ENCODE peak calls at places on chromosomes 13 and 19, in seven cellular contexts. E is mammary epithelial cell, I is neuronal stem cell, H is SJCRH30, A is left ventricle myocardium inferior, S is upper lobe of left lung, Q is GM23248. K is an unnamed sample. For H3K9me3, the result is how much of the 10 kb centered on the place peaks cover.

GRCh38 chr13:41492432-41493267 is 35.3 kb downstream of the RGCC start:
- DNase-seq in Q (no peak), I (no peak), S (no peak), E (no peak), H (no peak), A (no peak), K (no peak)

GRCh38 chr13:108214511-108215383 is 589 bp downstream of the LIG4 start:
- DNase-seq in A (no peak), E (peak), Q (peak), H (no peak), S (peak), I (no peak), K (no peak)

GRCh38 chr13:22839554-22840286 is 341.1 kb upstream of the SGCG start:
- DNase-seq in A (no peak), I (no peak), Q (no peak), E (no peak), H (no peak), S (no peak), K (no peak)

GRCh38 chr19:5052515-5052914 is 83.6 kb downstream of the KDM4B start:
- DNase-seq in S (peak), Q (peak), E (no peak), H (no peak), A (no peak), I (no peak), K (no peak)

GRCh38 chr19:47305309-47305751 is 4.3 kb upstream of the C5AR1 start:
- DNase-seq in A (peak), H (peak), S (no peak), Q (peak), I (peak), E (peak), K (no peak)

GRCh38 chr13:40986328-40986856 is 32.7 kb downstream of the ELF1 start:
- DNase-seq in H (peak), A (no peak), S (no peak), Q (peak), I (no peak), E (no peak), K (no peak)

GRCh38 chr13:28529836-28530235 is 34.9 kb upstream of the FLT1 start:
- DNase-seq in E (no peak), S (no peak), I (no peak), H (no peak), Q (peak), A (no peak), K (no peak)

GRCh38 chr19:53432088-53432661 is 391 bp downstream of the ZNF761 start:
- DNase-seq in E (peak), A (peak), I (peak), S (peak), Q (peak), H (peak), K (no peak)

GRCh38 chr19:39154626-39155100 is 29.1 kb downstream of the PAK4 start:
- DNase-seq in S (no peak), Q (no peak), A (no peak), I (no peak), E (peak), H (no peak), K (peak)

GRCh38 chr19:3184847-3185481 is 766 bp upstream of the NCLN start:
- DNase-seq in E (no peak), H (peak), I (no peak), Q (peak), S (no peak), A (peak), K (no peak)

GRCh38 chr13:99374169-99374991 is 67.2 kb upstream of the GPR183 start:
- DNase-seq in Q (no peak), H (no peak), A (no peak), E (no peak), I (no peak), S (no peak), K (no peak)

GRCh38 chr13:95677564-95678386 is 836 bp downstream of the DNAJC3 start:
- DNase-seq in Q (peak), I (peak), A (no peak), S (no peak), E (peak), H (peak), K (peak)

DNA sequence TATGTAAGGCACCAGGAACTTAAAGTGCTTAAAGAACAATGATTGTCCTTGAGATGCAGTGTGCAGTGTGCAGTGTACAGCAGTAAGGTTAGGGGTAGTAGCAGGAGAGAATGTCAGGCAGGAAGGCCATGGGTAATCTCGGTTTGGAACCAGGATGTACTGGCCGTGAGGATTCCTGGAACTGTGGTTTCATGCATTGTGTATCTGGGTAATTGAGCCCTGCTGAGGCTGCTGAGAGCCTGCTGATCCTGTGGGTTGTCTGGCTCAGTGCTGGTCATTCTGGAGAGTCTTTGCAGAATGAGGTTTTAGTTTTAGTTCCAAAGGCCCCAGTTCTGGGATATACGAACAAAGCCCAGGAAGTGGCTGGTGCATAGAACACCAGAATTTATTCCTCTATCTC is 71.0 kb downstream of the ZNF568 start:
- DNase-seq in H (peak), S (no peak), A (no peak), Q (no peak), E (no peak), I (no peak), K (no peak)
- H3K9me3 ChIP-seq in H (under half), S (under half), A (under half), Q (under half), E (under half), I (under half), K (under half)

GRCh38 chr19:49696115-49696514 is 5.2 kb downstream of the CPT1C start:
- DNase-seq in I (no peak), E (no peak), H (no peak), S (no peak), Q (no peak), A (no peak), K (no peak)
- H3K9me3 ChIP-seq in I (under half), E (under half), H (under half), S (under half), Q (under half), A (under half), K (under half)

GRCh38 chr19:9061879-9062278 is 25.0 kb upstream of the OR1M1 start:
- DNase-seq in H (no peak), Q (no peak), I (no peak), S (no peak), E (no peak), A (no peak), K (no peak)
- H3K9me3 ChIP-seq in H (under half), Q (under half), I (under half), S (under half), E (under half), A (under half), K (under half)

DNA sequence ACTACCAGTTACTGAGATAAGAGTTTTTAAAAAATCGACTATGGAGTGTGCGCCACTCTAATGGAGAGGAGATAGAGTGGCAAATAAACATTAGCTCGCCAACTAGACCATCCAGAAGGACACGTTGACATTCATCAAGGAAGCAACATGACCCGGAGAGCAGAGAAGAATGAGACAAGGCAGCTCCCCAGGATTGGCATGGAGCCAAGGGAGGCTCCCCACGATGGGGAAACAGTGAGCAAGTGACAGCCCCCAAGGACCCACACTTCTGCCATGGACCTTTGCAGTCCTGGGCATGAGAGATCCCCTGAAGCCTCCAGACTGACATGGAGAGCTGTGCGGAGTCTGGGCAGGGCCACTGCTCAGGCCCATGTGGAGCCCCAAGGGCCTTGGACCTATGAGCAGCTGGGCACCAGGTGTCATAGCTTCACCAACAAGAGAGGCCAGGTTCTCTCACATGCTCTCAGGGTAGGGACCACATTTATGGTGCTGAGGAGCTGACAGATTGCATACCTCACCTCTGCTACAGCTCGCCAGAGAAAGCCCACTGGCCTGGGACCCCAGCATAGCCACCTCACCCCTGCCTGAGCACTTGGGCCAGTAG is 6.7 kb downstream of the SIGLEC6 start:
- DNase-seq in H (peak), I (no peak), A (no peak), S (no peak), E (no peak), Q (no peak), K (no peak)
- H3K9me3 ChIP-seq in H (under half), I (under half), A (under half), S (under half), E (under half), Q (under half), K (under half)

GRCh38 chr19:44345969-44346368 is 10.5 kb downstream of the ZNF112 start:
- DNase-seq in A (no peak), I (no peak), Q (no peak), H (no peak), S (no peak), E (no peak), K (no peak)

GRCh38 chr19:44344255-44344654 is 12.2 kb downstream of the ZNF112 start:
- DNase-seq in I (no peak), E (no peak), A (no peak), S (no peak), Q (no peak), H (no peak), K (no peak)

GRCh38 chr19:44341794-44342193 is 14.7 kb downstream of the ZNF112 start:
- DNase-seq in I (no peak), A (no peak), Q (no peak), H (no peak), S (no peak), E (no peak), K (no peak)

DNA sequence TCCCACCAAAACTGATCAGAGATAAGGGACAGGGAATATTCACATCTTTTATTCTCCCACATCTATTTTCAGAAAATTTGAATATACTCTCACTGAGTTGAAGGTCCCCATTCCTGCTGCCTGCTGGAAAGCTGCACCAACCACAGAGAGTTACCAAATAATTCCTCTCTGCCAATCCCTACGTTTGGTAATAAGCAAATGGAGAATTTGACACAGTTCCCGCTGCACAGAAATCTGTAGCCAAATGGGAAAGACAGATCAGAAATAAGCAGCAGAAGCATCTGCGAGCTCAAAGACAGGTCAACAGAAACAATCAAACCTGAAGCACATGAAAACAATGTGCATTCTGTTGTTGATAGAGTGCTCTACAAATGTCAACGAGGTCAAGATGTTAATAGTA is 9.9 kb downstream of the ZNF112 start:
- DNase-seq in E (no peak), Q (no peak), S (no peak), I (no peak), H (no peak), A (no peak), K (no peak)
- H3K9me3 ChIP-seq in E (under half), Q (under half), S (half or more), I (under half), H (under half), A (half or more), K (half or more)

DNA sequence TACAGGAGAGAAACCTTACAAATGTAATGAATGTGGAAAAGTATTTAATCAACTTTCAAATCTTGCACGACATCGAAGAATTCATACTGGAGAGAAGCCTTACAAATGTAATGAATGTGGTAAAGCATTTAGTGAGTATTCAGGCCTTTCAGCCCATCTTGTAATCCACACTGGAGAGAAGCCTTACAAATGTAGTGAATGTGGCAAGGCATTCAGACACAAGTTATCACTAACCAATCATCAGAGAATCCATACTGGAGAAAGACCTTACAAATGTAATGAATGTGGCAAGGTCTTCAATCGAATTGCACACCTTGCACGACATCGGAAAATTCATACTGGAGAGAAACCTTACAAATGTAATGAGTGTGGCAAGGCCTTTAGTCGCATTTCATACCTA is 13.6 kb upstream of the ZNF610 start:
- DNase-seq in I (no peak), E (no peak), Q (no peak), H (no peak), A (no peak), S (no peak), K (no peak)
- H3K9me3 ChIP-seq in I (under half), E (half or more), Q (under half), H (under half), A (half or more), S (half or more), K (half or more)

DNA sequence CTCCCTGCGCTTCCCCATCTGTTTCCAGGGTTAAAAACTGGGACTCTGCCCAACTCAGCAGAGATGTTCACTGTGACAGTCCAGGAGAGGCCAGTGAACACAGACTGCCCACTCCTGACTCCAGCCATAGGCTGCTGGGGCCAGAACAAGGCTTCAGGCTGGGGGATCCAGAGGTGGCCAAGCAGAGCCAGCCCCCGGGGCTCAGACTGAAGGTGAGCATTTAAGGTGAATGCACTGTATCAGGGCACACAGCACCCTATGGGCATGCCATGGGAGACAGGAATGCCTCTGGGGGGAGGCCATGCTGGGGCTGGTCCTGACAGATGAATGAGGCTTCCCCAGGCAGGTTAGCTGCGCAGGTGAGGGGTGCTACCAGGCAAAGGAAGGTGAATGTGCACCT is 96.4 kb downstream of the TUBA3C start:
- DNase-seq in S (no peak), A (no peak), I (no peak), Q (no peak), H (no peak), E (no peak), K (no peak)
- H3K9me3 ChIP-seq in S (under half), A (under half), I (under half), Q (under half), H (under half), E (under half), K (under half)

DNA sequence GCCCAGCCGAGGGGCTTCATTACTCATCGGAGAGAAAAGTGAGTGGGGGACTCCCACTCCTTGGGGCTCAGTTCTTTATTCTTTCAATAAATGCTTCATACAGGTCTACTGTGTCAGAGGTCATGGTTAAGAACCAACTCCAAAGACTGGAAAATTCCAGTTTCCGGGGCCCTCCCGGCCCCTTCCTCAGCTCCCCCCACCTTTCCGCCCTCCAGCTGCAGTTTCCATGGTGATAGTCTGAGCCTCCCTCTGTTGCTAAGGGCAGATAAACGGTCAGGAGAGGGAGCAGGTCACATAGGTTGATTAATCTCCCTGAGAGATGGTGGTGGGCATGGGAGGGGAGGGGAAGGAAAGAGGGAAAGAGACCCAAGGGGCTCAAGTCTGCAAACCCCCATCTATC is 131.5 kb upstream of the USP29 start:
- DNase-seq in A (no peak), H (no peak), S (no peak), Q (no peak), E (no peak), I (no peak), K (no peak)
- H3K9me3 ChIP-seq in A (under half), H (under half), S (under half), Q (under half), E (under half), I (under half), K (under half)